ENCODE peak calls at places on chromosomes 5 and 9, in ten cellular contexts. One of them, this sample, is unnamed.

GRCh38 chr9:79694676-79695400 is 123.1 kb downstream of the TLE4 start:
- DNase-seq in astrocyte of the spinal cord: peak
- DNase-seq in iris pigment epithelial cell: peak
- DNase-seq in foreskin fibroblast: peak
- DNase-seq in nucleus accumbens: no peak
- DNase-seq in left colon: no peak
- DNase-seq in adrenal gland: no peak
- DNase-seq in NCI-H2029 treated with DMSO at 0.1 percent for 48 hours: no peak
- DNase-seq in nephron progenitor cell: no peak
- DNase-seq in NCI-H1436 treated with DMSO at 0.1 percent for 48 hours: no peak
- DNase-seq in this sample: no peak

GRCh38 chr9:134530724-134531123 is 110.9 kb upstream of the COL5A1 start:
- DNase-seq in astrocyte of the spinal cord: no peak
- DNase-seq in iris pigment epithelial cell: no peak
- DNase-seq in foreskin fibroblast: no peak
- DNase-seq in nucleus accumbens: no peak
- DNase-seq in left colon: peak
- DNase-seq in adrenal gland: no peak
- DNase-seq in NCI-H2029 treated with DMSO at 0.1 percent for 48 hours: no peak
- DNase-seq in nephron progenitor cell: no peak
- DNase-seq in NCI-H1436 treated with DMSO at 0.1 percent for 48 hours: no peak
- DNase-seq in this sample: no peak

GRCh38 chr5:163677092-163677491 is 171.7 kb downstream of the MAT2B start:
- DNase-seq in astrocyte of the spinal cord: no peak
- DNase-seq in iris pigment epithelial cell: peak
- DNase-seq in foreskin fibroblast: no peak
- DNase-seq in nucleus accumbens: no peak
- DNase-seq in left colon: no peak
- DNase-seq in adrenal gland: no peak
- DNase-seq in NCI-H2029 treated with DMSO at 0.1 percent for 48 hours: no peak
- DNase-seq in nephron progenitor cell: no peak
- DNase-seq in NCI-H1436 treated with DMSO at 0.1 percent for 48 hours: no peak
- DNase-seq in this sample: no peak

GRCh38 chr5:124263172-124263571 is 483.3 kb downstream of the ZNF608 start:
- DNase-seq in astrocyte of the spinal cord: no peak
- DNase-seq in iris pigment epithelial cell: no peak
- DNase-seq in foreskin fibroblast: no peak
- DNase-seq in nucleus accumbens: no peak
- DNase-seq in left colon: no peak
- DNase-seq in adrenal gland: no peak
- DNase-seq in NCI-H2029 treated with DMSO at 0.1 percent for 48 hours: no peak
- DNase-seq in nephron progenitor cell: no peak
- DNase-seq in NCI-H1436 treated with DMSO at 0.1 percent for 48 hours: no peak
- DNase-seq in this sample: no peak

GRCh38 chr5:51201024-51201423 is 182.2 kb upstream of the ISL1 start:
- DNase-seq in astrocyte of the spinal cord: no peak
- DNase-seq in iris pigment epithelial cell: no peak
- DNase-seq in foreskin fibroblast: no peak
- DNase-seq in nucleus accumbens: no peak
- DNase-seq in left colon: peak
- DNase-seq in adrenal gland: no peak
- DNase-seq in NCI-H2029 treated with DMSO at 0.1 percent for 48 hours: no peak
- DNase-seq in nephron progenitor cell: no peak
- DNase-seq in NCI-H1436 treated with DMSO at 0.1 percent for 48 hours: no peak
- DNase-seq in this sample: no peak

GRCh38 chr9:98702835-98703385 is 5.8 kb downstream of the GABBR2 start:
- DNase-seq in astrocyte of the spinal cord: no peak
- DNase-seq in iris pigment epithelial cell: no peak
- DNase-seq in foreskin fibroblast: no peak
- DNase-seq in nucleus accumbens: no peak
- DNase-seq in left colon: no peak
- DNase-seq in adrenal gland: no peak
- DNase-seq in NCI-H2029 treated with DMSO at 0.1 percent for 48 hours: no peak
- DNase-seq in nephron progenitor cell: no peak
- DNase-seq in NCI-H1436 treated with DMSO at 0.1 percent for 48 hours: no peak
- DNase-seq in this sample: no peak

GRCh38 chr5:164012376-164012775 is 507.0 kb downstream of the MAT2B start:
- DNase-seq in astrocyte of the spinal cord: no peak
- DNase-seq in iris pigment epithelial cell: no peak
- DNase-seq in foreskin fibroblast: no peak
- DNase-seq in nucleus accumbens: no peak
- DNase-seq in left colon: no peak
- DNase-seq in adrenal gland: no peak
- DNase-seq in NCI-H2029 treated with DMSO at 0.1 percent for 48 hours: no peak
- DNase-seq in nephron progenitor cell: no peak
- DNase-seq in NCI-H1436 treated with DMSO at 0.1 percent for 48 hours: no peak
- DNase-seq in this sample: no peak

GRCh38 chr5:87129051-87129450 is 138.6 kb upstream of the RASA1 start:
- DNase-seq in astrocyte of the spinal cord: no peak
- DNase-seq in iris pigment epithelial cell: no peak
- DNase-seq in foreskin fibroblast: no peak
- DNase-seq in nucleus accumbens: no peak
- DNase-seq in left colon: no peak
- DNase-seq in adrenal gland: no peak
- DNase-seq in NCI-H2029 treated with DMSO at 0.1 percent for 48 hours: no peak
- DNase-seq in nephron progenitor cell: no peak
- DNase-seq in NCI-H1436 treated with DMSO at 0.1 percent for 48 hours: no peak
- DNase-seq in this sample: no peak

GRCh38 chr5:143887302-143887638 is 75.3 kb downstream of the HMHB1 start:
- DNase-seq in astrocyte of the spinal cord: peak
- DNase-seq in iris pigment epithelial cell: peak
- DNase-seq in foreskin fibroblast: peak
- DNase-seq in nucleus accumbens: peak
- DNase-seq in left colon: no peak
- DNase-seq in adrenal gland: no peak
- DNase-seq in NCI-H2029 treated with DMSO at 0.1 percent for 48 hours: peak
- DNase-seq in nephron progenitor cell: no peak
- DNase-seq in NCI-H1436 treated with DMSO at 0.1 percent for 48 hours: peak
- DNase-seq in this sample: no peak

This sample was measured in T-helper 1 cell.